ENCODE peak calls at places on chromosomes 4 and X, in four cellular contexts. B is dermis blood vessel endothelial cell; T is CD8-positive, alpha-beta memory T cell; V is NCI-H345. C is an unnamed sample.

GRCh38 chr4:162921178-162921785 is 245.4 kb downstream of the NAF1 start:
- DNase-seq in B (no peak), T (no peak), V (no peak), C (no peak)

GRCh38 chrX:44144491-44144890 is 171.3 kb upstream of the NDP start:
- DNase-seq in B (no peak), T (no peak), V (no peak), C (no peak)

GRCh38 chr4:168221298-168221697 is 97.3 kb downstream of the DDX60 start:
- DNase-seq in B (peak; percentile 85), T (no peak), V (peak; percentile 27), C (peak; percentile 54)

GRCh38 chr4:825969-826330 is at the start of gene CPLX1:
- DNase-seq in B (peak; percentile 9), T (no peak), V (peak; percentile 69), C (no peak)

GRCh38 chrX:103688949-103689348 is 2.5 kb upstream of the MORF4L2 start:
- DNase-seq in B (peak; percentile 48), T (no peak), V (peak; percentile 36), C (peak; percentile 19)

GRCh38 chr4:142777045-142777743 is 68.9 kb downstream of the INPP4B start:
- DNase-seq in B (no peak), T (no peak), V (no peak), C (no peak)

GRCh38 chr4:98314791-98315565 is 53.8 kb downstream of the RAP1GDS1 start:
- DNase-seq in B (no peak), T (no peak), V (no peak), C (no peak)

GRCh38 chr4:140277576-140277975 is 95.9 kb upstream of the SCOC start:
- DNase-seq in B (peak; percentile 62), T (no peak), V (no peak), C (no peak)

GRCh38 chr4:154135576-154135975 is 346.7 kb upstream of the SFRP2 start:
- DNase-seq in B (no peak), T (no peak), V (no peak), C (no peak)

GRCh38 chrX:2188316-2188715 is 312.5 kb downstream of the DHRSX start:
- DNase-seq in B (no peak), T (no peak), V (no peak), C (no peak)

GRCh38 chr4:143313996-143314395 is 22.7 kb upstream of the GAB1 start:
- DNase-seq in B (no peak), T (no peak), V (no peak), C (no peak)

GRCh38 chr4:74258949-74259348 is 49.3 kb upstream of the EPGN start:
- DNase-seq in B (peak; percentile 80), T (no peak), V (no peak), C (peak; percentile 18)

GRCh38 chr4:119116925-119117900 is 18.4 kb upstream of the MYOZ2 start:
- DNase-seq in B (peak; percentile 46), T (no peak), V (no peak), C (no peak)

GRCh38 chr4:27490747-27491146 is 630.1 kb downstream of the STIM2 start:
- DNase-seq in B (no peak), T (no peak), V (no peak), C (no peak)

GRCh38 chr4:77582151-77582550 is 23.5 kb upstream of the CXCL13 start:
- DNase-seq in B (no peak), T (no peak), V (no peak), C (peak; percentile 27)

GRCh38 chr4:134762053-134762452 is 560.5 kb upstream of the PABPC4L start:
- DNase-seq in B (no peak), T (no peak), V (no peak), C (peak; percentile 1)

GRCh38 chr4:537436-538264 is 38.4 kb downstream of the TMEM271 start:
- DNase-seq in B (no peak), T (no peak), V (no peak), C (no peak)

GRCh38 chr4:26885912-26886274 is 25.3 kb downstream of the STIM2 start:
- DNase-seq in B (no peak), T (no peak), V (no peak), C (no peak)

GRCh38 chr4:30938956-30939528 is 218.9 kb downstream of the PCDH7 start:
- DNase-seq in B (no peak), T (no peak), V (no peak), C (no peak)

GRCh38 chr4:185480016-185480732 is 8.6 kb upstream of the CCDC110 start:
- DNase-seq in B (no peak), T (no peak), V (no peak), C (no peak)

GRCh38 chrX:153477039-153477438 is 6.7 kb upstream of the HAUS7 start:
- DNase-seq in B (peak; percentile 82), T (no peak), V (no peak), C (peak; percentile 15)

GRCh38 chr4:94469221-94469784 is 17.6 kb downstream of the PDLIM5 start:
- DNase-seq in B (no peak), T (no peak), V (no peak), C (no peak)

GRCh38 chr4:14856076-14856926 is 146.0 kb upstream of the CPEB2 start:
- DNase-seq in B (no peak), T (no peak), V (no peak), C (peak; percentile 99)

GRCh38 chr4:19478791-19479190 is 772.9 kb upstream of the SLIT2 start:
- DNase-seq in B (no peak), T (no peak), V (no peak), C (no peak)

GRCh38 chrX:155027509-155028066 is 944 bp downstream of the FUNDC2 start:
- DNase-seq in B (peak; percentile 66), T (no peak), V (peak; percentile 14), C (peak; percentile 12)

GRCh38 chrX:131741103-131741581 is 197.3 kb downstream of the OR13H1 start:
- DNase-seq in B (no peak), T (no peak), V (no peak), C (no peak)

GRCh38 chr4:146315184-146315583 is 100.8 kb downstream of the REELD1 start:
- DNase-seq in B (no peak), T (no peak), V (no peak), C (no peak)

GRCh38 chrX:96480081-96480480 is 204.6 kb upstream of the DIAPH2 start:
- DNase-seq in B (peak; percentile 41), T (no peak), V (no peak), C (peak; percentile 18)

GRCh38 chr4:108622022-108622421 is 1.6 kb downstream of the RPL34 start:
- DNase-seq in B (no peak), T (no peak), V (no peak), C (no peak)

C was measured in HT1080.